ENCODE peak calls at places on chromosome 4, in four cellular contexts. U is IMR-90, M is H1, X is H9. H is an unnamed sample.

GRCh38 chr4:6548201-6548881 is 26.6 kb upstream of the MAN2B2 start:
- DNase-seq in U (peak), M (peak), X (peak), H (peak)

GRCh38 chr4:10288830-10289533 is 168.2 kb downstream of the ZNF518B start:
- DNase-seq in U (no peak), M (no peak), X (no peak), H (no peak)

GRCh38 chr4:174096456-174096855 is 187.0 kb downstream of the FBXO8 start:
- DNase-seq in U (no peak), M (no peak), X (no peak), H (no peak)

GRCh38 chr4:124083706-124084105 is 628.8 kb downstream of the ANKRD50 start:
- DNase-seq in U (no peak), M (no peak), X (no peak), H (no peak)

GRCh38 chr4:76606662-76607265 is 171.7 kb downstream of the SHROOM3 start:
- DNase-seq in U (no peak), M (no peak), X (no peak), H (no peak)

GRCh38 chr4:122764808-122765189 is 32.3 kb downstream of the BBS12 start:
- DNase-seq in U (peak), M (no peak), X (no peak), H (no peak)

GRCh38 chr4:75512336-75513211 is 1.6 kb downstream of the RCHY1 start:
- DNase-seq in U (peak), M (no peak), X (no peak), H (peak)

GRCh38 chr4:3676196-3676595 is 90.0 kb upstream of the ADRA2C start:
- DNase-seq in U (no peak), M (no peak), X (no peak), H (no peak)

GRCh38 chr4:66357316-66357715 is 687.0 kb upstream of the EPHA5 start:
- DNase-seq in U (peak), M (no peak), X (no peak), H (no peak)

GRCh38 chr4:26261400-26261799 is 59.4 kb upstream of the RBPJ start:
- DNase-seq in U (no peak), M (no peak), X (no peak), H (no peak)

GRCh38 chr4:167021545-167022155 is 212.6 kb downstream of the SPOCK3 start:
- DNase-seq in U (peak), M (peak), X (peak), H (peak)

GRCh38 chr4:143302526-143302925 is 34.1 kb upstream of the GAB1 start:
- DNase-seq in U (peak), M (no peak), X (no peak), H (peak)

GRCh38 chr4:56102581-56102980 is 153.8 kb downstream of the CEP135 start:
- DNase-seq in U (no peak), M (no peak), X (no peak), H (no peak)

GRCh38 chr4:69861756-69862155 is 1.8 kb upstream of the SULT1E1 start:
- DNase-seq in U (no peak), M (no peak), X (no peak), H (no peak)

GRCh38 chr4:10074767-10075105 is 41.9 kb downstream of the WDR1 start:
- DNase-seq in U (peak), M (no peak), X (no peak), H (peak)

GRCh38 chr4:122777846-122778501 is 45.5 kb downstream of the BBS12 start:
- DNase-seq in U (peak), M (no peak), X (no peak), H (no peak)

GRCh38 chr4:170281027-170281426 is 191.3 kb upstream of the AADAT start:
- DNase-seq in U (no peak), M (no peak), X (no peak), H (peak)

GRCh38 chr4:26325191-26325590 is 4.4 kb downstream of the RBPJ start:
- DNase-seq in U (peak), M (no peak), X (no peak), H (peak)

GRCh38 chr4:90546114-90546513 is 418.9 kb downstream of the CCSER1 start:
- DNase-seq in U (no peak), M (no peak), X (no peak), H (peak)

GRCh38 chr4:186020793-186021407 is 48.1 kb upstream of the TLR3 start:
- DNase-seq in U (no peak), M (no peak), X (no peak), H (no peak)

GRCh38 chr4:21410372-21410771 is 538.2 kb downstream of the KCNIP4 start:
- DNase-seq in U (no peak), M (no peak), X (peak), H (peak)

GRCh38 chr4:1487761-1488160 is 81.5 kb upstream of the NKX1-1 start:
- DNase-seq in U (no peak), M (no peak), X (no peak), H (no peak)

GRCh38 chr4:52299120-52299519 is 248.0 kb downstream of the SPATA18 start:
- DNase-seq in U (no peak), M (no peak), X (no peak), H (no peak)

GRCh38 chr4:168440442-168441264 is 39.6 kb downstream of the DDX60L start:
- DNase-seq in U (peak), M (no peak), X (no peak), H (peak)

GRCh38 chr4:1408418-1408817 is 2.2 kb upstream of the NKX1-1 start:
- DNase-seq in U (no peak), M (no peak), X (peak), H (no peak)

GRCh38 chr4:77354550-77354949 is 197.5 kb downstream of the CCNG2 start:
- DNase-seq in U (no peak), M (no peak), X (no peak), H (no peak)

GRCh38 chr4:10944321-10944720 is 259.8 kb upstream of the CLNK start:
- DNase-seq in U (no peak), M (no peak), X (no peak), H (peak)

GRCh38 chr4:110155632-110156031 is 42.8 kb downstream of the ELOVL6 start:
- DNase-seq in U (peak), M (no peak), X (no peak), H (no peak)

GRCh38 chr4:56910172-56910967 is 2.7 kb downstream of the REST start:
- DNase-seq in U (no peak), M (no peak), X (no peak), H (peak)

GRCh38 chr4:113278324-113278934 is 229.0 kb downstream of the ANK2 start:
- DNase-seq in U (peak), M (peak), X (peak), H (peak)

GRCh38 chr4:921830-922331 is 10.2 kb downstream of the GAK start:
- DNase-seq in U (no peak), M (no peak), X (no peak), H (no peak)

GRCh38 chr4:160880186-160880585 is 1283.6 kb downstream of the FSTL5 start:
- DNase-seq in U (no peak), M (no peak), X (no peak), H (peak)

GRCh38 chr4:154720123-154720522 is 23.7 kb upstream of the LRAT start:
- DNase-seq in U (no peak), M (no peak), X (no peak), H (peak)

GRCh38 chr4:76235407-76235806 is 16.1 kb upstream of the FAM47E start:
- DNase-seq in U (no peak), M (no peak), X (no peak), H (no peak)

GRCh38 chr4:15963568-15963967 is 593 bp upstream of the FGFBP2 start:
- DNase-seq in U (no peak), M (no peak), X (no peak), H (no peak)

GRCh38 chr4:146124023-146124680 is 51.4 kb upstream of the LSM6 start:
- DNase-seq in U (peak), M (peak), X (peak), H (peak)

GRCh38 chr4:100469555-100469954 is 48.3 kb downstream of the EMCN start:
- DNase-seq in U (no peak), M (no peak), X (no peak), H (no peak)
- H4K5ac ChIP-seq in U (no peak), M (no peak), X (no peak), H (no peak)

DNA sequence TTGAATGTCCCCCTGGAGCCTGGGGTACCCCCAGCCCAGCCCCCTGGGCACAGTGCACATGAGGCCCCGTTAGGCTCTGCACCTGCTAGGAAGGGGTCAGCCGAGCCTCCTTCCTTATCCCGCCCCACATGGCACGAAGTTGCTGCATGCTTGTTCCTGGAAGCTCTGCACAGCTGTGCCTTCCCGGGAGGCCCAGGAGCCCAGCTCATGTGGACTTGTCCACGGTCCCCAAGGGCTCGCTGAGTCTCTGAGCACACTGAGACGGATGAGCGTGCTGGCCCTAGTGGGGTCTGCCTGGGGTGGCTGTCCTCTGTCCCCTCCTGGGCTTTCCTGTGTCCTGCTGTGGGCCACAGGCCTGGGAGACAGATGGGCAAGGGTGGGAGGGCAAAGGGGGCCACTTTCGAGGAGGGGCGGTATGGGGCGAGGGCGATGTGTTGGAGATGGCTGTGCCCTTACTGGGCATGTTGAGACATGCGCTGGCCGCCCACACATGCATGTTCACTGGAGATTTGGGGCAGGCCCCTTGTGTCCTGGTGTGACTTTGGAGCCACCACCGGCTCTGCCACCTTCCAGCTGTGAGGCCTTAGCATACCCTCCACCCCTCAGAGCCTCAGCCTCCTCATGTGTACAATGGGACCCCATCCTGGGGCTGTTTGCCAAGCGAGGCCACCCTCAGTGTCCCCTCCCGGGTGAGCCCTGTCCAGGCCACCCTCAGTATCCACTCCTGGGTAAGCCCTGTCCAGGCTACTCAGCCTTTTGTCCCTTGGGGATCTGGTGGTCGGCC is 237.6 kb downstream of the AFAP1 start:
- DNase-seq in U (no peak), M (no peak), X (no peak), H (no peak)
- H3K23ac ChIP-seq in U (no peak), M (no peak), X (no peak), H (no peak)

GRCh38 chr4:140373328-140374129 is at the start of gene SCOC:
- DNase-seq in U (peak), M (peak), X (peak), H (peak)
- H3K4ac ChIP-seq in U (peak), M (no peak), X (no peak), H (no peak)

GRCh38 chr4:141078871-141079270 is 54.4 kb downstream of the RNF150 start:
- DNase-seq in U (peak), M (no peak), X (no peak), H (no peak)
- H4K5ac ChIP-seq in U (no peak), M (no peak), X (no peak), H (no peak)